ENCODE peak calls at places on chromosomes 3 and 15, in ten cellular contexts. G, P, S, U, X, W, D, A, Y and J are unnamed samples.
A peak's percentile ranks its signal among the peaks of the same experiment; 100 is the strongest.

GRCh38 chr3:126572343-126572742 is 13.6 kb upstream of the C3orf22 start:
- DNase-seq in D (no peak), A (no peak), X (no peak), G (no peak), P (no peak), S (no peak), Y (no peak), U (no peak), W (no peak), J (no peak)

GRCh38 chr3:127853681-127854080 is 31.4 kb upstream of the MGLL start:
- DNase-seq in D (no peak), X (no peak), U (no peak), A (no peak), W (no peak), P (no peak), Y (no peak), S (no peak), G (no peak), J (no peak)

GRCh38 chr15:57375827-57376694 is at the start of gene CGNL1:
- DNase-seq in Y (peak; percentile 82), X (no peak), S (no peak), P (no peak), D (no peak), W (no peak), G (no peak), U (no peak), A (no peak), J (peak; percentile 36)

GRCh38 chr3:100602506-100603444 is 6.6 kb upstream of the ADGRG7 start:
- DNase-seq in G (no peak), S (peak; percentile 36), U (peak; percentile 54), P (no peak), X (no peak), Y (no peak), W (no peak), A (peak; percentile 11), D (no peak), J (peak; percentile 39)

GRCh38 chr3:123635717-123636116 is 50.9 kb upstream of the HACD2 start:
- DNase-seq in Y (no peak), P (no peak), U (no peak), X (no peak), G (no peak), S (no peak), D (no peak), W (no peak), A (no peak), J (no peak)

GRCh38 chr3:157794771-157795170 is 291.6 kb upstream of the VEPH1 start:
- DNase-seq in X (no peak), W (no peak), Y (no peak), U (peak; percentile 53), A (no peak), G (no peak), D (no peak), S (no peak), P (no peak), J (peak; percentile 25)

GRCh38 chr15:100714749-100715342 is 112.5 kb downstream of the ASB7 start:
- DNase-seq in U (no peak), X (no peak), G (no peak), D (no peak), S (no peak), Y (no peak), W (no peak), P (no peak), A (no peak), J (no peak)

GRCh38 chr15:62565620-62566019 is 400.5 kb upstream of the C2CD4B start:
- DNase-seq in W (no peak), A (no peak), S (no peak), D (no peak), U (no peak), X (no peak), P (no peak), G (no peak), Y (no peak), J (no peak)

GRCh38 chr15:69608661-69609060 is 156.0 kb downstream of the RPLP1 start:
- DNase-seq in X (no peak), Y (no peak), P (no peak), W (no peak), D (no peak), S (no peak), A (no peak), U (no peak), G (no peak), J (no peak)

GRCh38 chr3:66629431-66630368 is 128.9 kb upstream of the LRIG1 start:
- DNase-seq in W (no peak), A (no peak), X (no peak), D (no peak), Y (no peak), U (no peak), S (no peak), P (no peak), G (no peak), J (no peak)

GRCh38 chr15:75131269-75131643 is 70.4 kb upstream of the C15orf39 start:
- DNase-seq in X (no peak), U (no peak), G (no peak), P (no peak), S (no peak), W (no peak), A (no peak), D (no peak), Y (no peak), J (peak; percentile 8)

GRCh38 chr15:76354823-76355440 is 18.4 kb downstream of the ISL2 start:
- DNase-seq in W (no peak), Y (no peak), X (no peak), A (no peak), S (no peak), G (no peak), D (no peak), U (no peak), P (no peak), J (no peak)

GRCh38 chr3:184546252-184546651 is 15.3 kb upstream of the EPHB3 start:
- DNase-seq in S (no peak), G (no peak), W (no peak), U (no peak), X (no peak), D (no peak), P (no peak), Y (peak; percentile 71), A (no peak), J (no peak)

GRCh38 chr3:188088948-188089685 is 64.8 kb upstream of the LPP start:
- DNase-seq in W (no peak), P (no peak), Y (no peak), A (no peak), U (no peak), G (no peak), D (no peak), S (no peak), X (no peak), J (no peak)

GRCh38 chr15:50653156-50653743 is 33.3 kb downstream of the TRPM7 start:
- DNase-seq in G (no peak), S (peak; percentile 26), W (no peak), X (no peak), U (no peak), P (no peak), A (no peak), Y (no peak), D (no peak), J (no peak)

GRCh38 chr3:171123913-171124312 is 97.4 kb upstream of the SLC2A2 start:
- DNase-seq in D (no peak), G (no peak), Y (no peak), W (no peak), S (no peak), A (no peak), P (no peak), U (peak; percentile 24), X (no peak), J (peak; percentile 22)

GRCh38 chr15:101050647-101051290 is 131.6 kb downstream of the LRRK1 start:
- DNase-seq in P (no peak), D (no peak), G (no peak), X (no peak), U (no peak), A (no peak), S (no peak), W (no peak), Y (peak; percentile 34), J (no peak)

GRCh38 chr15:49876401-49877038 is 242.5 kb downstream of the ATP8B4 start:
- DNase-seq in Y (no peak), W (no peak), D (peak; percentile 66), P (no peak), A (peak; percentile 17), U (no peak), X (no peak), G (no peak), S (no peak), J (no peak)

GRCh38 chr3:101042996-101043686 is 49.9 kb upstream of the ABI3BP start:
- DNase-seq in D (no peak), S (no peak), U (peak; percentile 76), A (no peak), P (no peak), Y (no peak), G (no peak), X (no peak), W (no peak), J (peak; percentile 56)

GRCh38 chr3:124292329-124292728 is 300.4 kb upstream of the ROPN1 start:
- DNase-seq in X (no peak), P (no peak), W (no peak), G (no peak), Y (no peak), A (no peak), U (no peak), D (no peak), S (no peak), J (no peak)

GRCh38 chr15:43958894-43959330 is 132.1 kb downstream of the WDR76 start:
- DNase-seq in X (no peak), Y (no peak), U (peak; percentile 94), D (no peak), G (no peak), P (no peak), A (no peak), S (no peak), W (no peak), J (peak; percentile 97)

GRCh38 chr3:116517308-116517707 is 72.0 kb upstream of the LSAMP start:
- DNase-seq in Y (no peak), G (no peak), S (no peak), W (no peak), A (peak; percentile 38), U (peak; percentile 4), X (no peak), D (peak; percentile 7), P (no peak), J (peak; percentile 0)

GRCh38 chr3:190840146-190840545 is 22.3 kb downstream of the GMNC start:
- DNase-seq in S (no peak), W (no peak), U (peak; percentile 2), A (no peak), Y (no peak), P (no peak), D (no peak), G (no peak), X (no peak), J (peak; percentile 13)

GRCh38 chr15:31344824-31345605 is 18.4 kb downstream of the KLF13 start:
- DNase-seq in D (no peak), U (no peak), A (no peak), S (no peak), P (no peak), G (no peak), X (no peak), W (no peak), Y (peak; percentile 76), J (no peak)

GRCh38 chr3:122416966-122417365 is 1.1 kb upstream of the WDR5B start:
- DNase-seq in W (no peak), G (no peak), D (no peak), Y (no peak), A (peak; percentile 12), S (no peak), X (no peak), U (no peak), P (no peak), J (peak; percentile 13)

GRCh38 chr15:51369451-51369761 is 28.0 kb downstream of the GLDN start:
- DNase-seq in A (no peak), G (no peak), P (no peak), D (no peak), W (no peak), X (no peak), S (no peak), U (no peak), Y (no peak), J (no peak)

GRCh38 chr3:143256416-143256815 is 136.8 kb downstream of the CHST2 start:
- DNase-seq in Y (no peak), W (no peak), P (no peak), A (no peak), U (no peak), G (no peak), D (no peak), S (no peak), X (no peak), J (no peak)

GRCh38 chr3:39150170-39150802 is 3.1 kb downstream of the CSRNP1 start:
- DNase-seq in G (no peak), A (peak; percentile 48), X (no peak), U (no peak), D (no peak), W (no peak), S (no peak), Y (no peak), P (no peak), J (no peak)